ENCODE peak calls at places on chromosome 2, in six cellular contexts. T is left lung; J is tibial artery; F is lower lobe of right lung; I is heart left ventricle; G is naive thymus-derived CD4-positive, alpha-beta T cell. D is an unnamed sample.

GRCh38 chr2:117737846-117738245 is 76.6 kb upstream of the DDX18 start:
- DNase-seq in F (no peak), I (no peak), T (no peak), J (no peak), G (no peak), D (no peak)

GRCh38 chr2:196439760-196440159 is 199.8 kb upstream of the CCDC150 start:
- DNase-seq in T (no peak), G (no peak), J (no peak), F (no peak), I (no peak), D (no peak)

GRCh38 chr2:147487286-147487979 is 357.4 kb upstream of the ACVR2A start:
- DNase-seq in G (no peak), T (no peak), F (no peak), J (no peak), I (no peak), D (no peak)

GRCh38 chr2:3778016-3778415 is 74.6 kb downstream of the DCDC2C start:
- DNase-seq in G (no peak), F (no peak), I (no peak), J (no peak), T (no peak), D (no peak)

GRCh38 chr2:239222346-239223028 is 178.3 kb downstream of the HDAC4 start:
- DNase-seq in F (no peak), T (no peak), G (peak; percentile 20), J (no peak), I (no peak), D (no peak)

GRCh38 chr2:24822049-24822706 is 29.0 kb downstream of the CENPO start:
- DNase-seq in J (no peak), G (no peak), F (no peak), I (no peak), T (no peak), D (no peak)

GRCh38 chr2:71831208-71831577 is 316.5 kb downstream of the CYP26B1 start:
- DNase-seq in I (peak; percentile 81), T (no peak), F (no peak), J (peak; percentile 61), G (no peak), D (no peak)

GRCh38 chr2:102505290-102505689 is 32.3 kb downstream of the SLC9A4 start:
- DNase-seq in I (peak; percentile 31), F (peak; percentile 54), G (no peak), T (no peak), J (peak; percentile 30), D (no peak)

GRCh38 chr2:111178730-111179405 is 58.2 kb downstream of the BCL2L11 start:
- DNase-seq in G (no peak), F (no peak), I (no peak), T (no peak), J (no peak), D (no peak)

GRCh38 chr2:105239924-105240323 is 1.6 kb upstream of the GPR45 start:
- DNase-seq in T (no peak), J (no peak), F (no peak), G (no peak), I (no peak), D (no peak)

GRCh38 chr2:127873707-127874303 is 12.0 kb downstream of the AMMECR1L start:
- DNase-seq in T (no peak), F (no peak), J (no peak), G (no peak), I (no peak), D (no peak)

GRCh38 chr2:64400103-64400728 is 53.7 kb upstream of the LGALSL start:
- DNase-seq in T (no peak), J (no peak), I (no peak), G (no peak), F (no peak), D (no peak)

GRCh38 chr2:88808083-88808482 is 116.6 kb downstream of the RPIA start:
- DNase-seq in T (no peak), I (no peak), F (no peak), J (no peak), G (no peak), D (no peak)

GRCh38 chr2:129895061-129895460 is 84.4 kb upstream of the RAB6C start:
- DNase-seq in I (no peak), J (no peak), T (no peak), G (no peak), F (no peak), D (no peak)

GRCh38 chr2:46521215-46521683 is 41.9 kb downstream of the TMEM247 start:
- DNase-seq in I (peak; percentile 91), J (peak; percentile 91), F (peak; percentile 65), T (no peak), G (no peak), D (no peak)

GRCh38 chr2:232871418-232871834 is 1.4 kb downstream of the SNORC start:
- DNase-seq in J (peak; percentile 16), F (no peak), T (no peak), G (no peak), I (no peak), D (no peak)

GRCh38 chr2:80028584-80028983 is 276.0 kb downstream of the LRRTM1 start:
- DNase-seq in G (no peak), F (no peak), J (no peak), T (no peak), I (no peak), D (no peak)

GRCh38 chr2:234797566-234798250 is 154.1 kb upstream of the SH3BP4 start:
- DNase-seq in G (no peak), F (no peak), J (no peak), I (no peak), T (no peak), D (no peak)

GRCh38 chr2:46776687-46777327 is 138.8 kb downstream of the MCFD2 start:
- DNase-seq in J (peak; percentile 65), T (no peak), I (peak; percentile 54), G (peak; percentile 32), F (peak; percentile 60), D (no peak)

GRCh38 chr2:120511546-120512320 is 165.8 kb downstream of the INHBB start:
- DNase-seq in I (no peak), T (no peak), F (no peak), G (no peak), J (no peak), D (no peak)

GRCh38 chr2:120598416-120598815 is 137.3 kb upstream of the GLI2 start:
- DNase-seq in J (no peak), T (peak; percentile 44), F (peak; percentile 26), I (no peak), G (no peak), D (no peak)

GRCh38 chr2:203887680-203888079 is 20.1 kb downstream of the CTLA4 start:
- DNase-seq in T (no peak), J (no peak), I (no peak), G (no peak), F (no peak), D (no peak)

GRCh38 chr2:236557894-236558532 is 11.6 kb upstream of the ACKR3 start:
- DNase-seq in F (no peak), I (no peak), T (no peak), J (no peak), G (no peak), D (no peak)

DNA sequence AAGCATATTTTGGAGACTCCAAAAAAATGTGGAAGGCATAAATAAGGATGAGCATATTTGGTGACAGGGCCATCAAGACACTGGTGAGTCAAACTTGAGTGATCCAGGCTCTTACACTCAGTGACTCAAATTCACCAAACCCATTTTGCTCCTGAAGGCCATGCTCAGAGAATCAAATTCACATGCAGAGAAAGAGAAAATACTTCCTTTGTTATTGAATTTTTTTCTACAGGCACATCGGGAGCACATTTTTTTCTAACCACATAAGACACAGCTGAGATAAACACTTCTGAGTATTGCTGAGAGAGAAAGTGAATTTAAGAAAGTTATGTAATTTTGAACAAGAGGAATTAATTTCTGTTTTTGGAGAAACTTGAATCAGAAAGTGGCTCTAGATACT is 152.0 kb downstream of the KCNE4 start:
- DNase-seq in J (no peak), F (no peak), I (no peak), G (no peak), T (no peak), D (no peak)
- H3K4me3 ChIP-seq in J (no peak overlapping the region), F (no peak overlapping the region), I (no peak overlapping the region), G (no peak overlapping the region), T (no peak overlapping the region), D (no peak overlapping the region)

GRCh38 chr2:148817210-148817708 is 57.8 kb upstream of the KIF5C start:
- DNase-seq in F (no peak), T (no peak), I (peak; percentile 34), J (no peak), G (no peak), D (no peak)
- H3K4me3 ChIP-seq in F (no peak overlapping the region), T (no peak overlapping the region), I (peak overlapping the region; percentile 27), J (peak overlapping the region; percentile 32), G (no peak overlapping the region), D (peak overlapping the region; percentile 6)

DNA sequence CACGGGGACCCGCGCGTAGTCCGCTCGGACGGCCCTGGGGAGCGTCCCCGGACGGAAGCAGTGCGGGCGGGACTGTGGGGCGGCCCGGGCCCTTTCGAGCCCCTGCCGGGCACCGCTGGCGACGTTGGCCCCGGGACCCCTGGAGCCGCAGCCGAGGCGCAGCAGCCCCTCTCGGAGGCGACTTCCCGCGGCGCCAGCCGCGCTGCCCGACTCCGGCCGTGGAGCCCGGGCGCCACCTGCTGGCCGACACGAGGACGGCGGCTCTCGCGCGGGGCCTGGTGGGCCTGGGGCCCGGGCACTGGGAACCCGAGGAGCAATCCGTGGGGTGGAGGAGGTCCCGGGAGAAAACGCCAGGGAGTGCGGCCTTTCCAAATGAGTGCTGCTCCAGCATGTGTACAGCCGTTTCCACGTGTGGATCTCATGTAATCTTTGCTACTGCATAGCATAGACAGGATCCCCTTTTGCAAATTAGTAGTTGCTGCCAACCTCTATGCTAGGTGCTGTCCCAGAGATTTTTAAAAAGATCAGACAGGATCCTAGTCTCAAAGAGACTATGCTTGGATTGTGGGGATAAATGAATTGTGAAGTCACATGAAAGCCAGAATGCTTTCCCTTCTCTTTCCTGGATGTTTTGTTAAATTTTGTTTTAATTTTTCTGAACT is 4.0 kb downstream of the ID2 start:
- DNase-seq in F (peak; percentile 81), T (peak; percentile 97), G (peak; percentile 93), J (peak; percentile 54), I (peak; percentile 72), D (no peak)
- H3K4me3 ChIP-seq in F (peak overlapping the region; percentile 93), T (peak overlapping the region; percentile 76), G (peak overlapping the region; percentile 51), J (peak overlapping the region; percentile 72), I (peak overlapping the region; percentile 89), D (peak overlapping the region; percentile 67)

GRCh38 chr2:201415149-201415548 is 36.1 kb downstream of the TRAK2 start:
- DNase-seq in T (no peak), G (no peak), F (no peak), J (no peak), I (no peak), D (no peak)

GRCh38 chr2:201414099-201415023 is 36.9 kb downstream of the TRAK2 start:
- DNase-seq in T (no peak), F (no peak), G (peak; percentile 19), J (no peak), I (no peak), D (no peak)

GRCh38 chr2:201411421-201411820 is 39.8 kb downstream of the TRAK2 start:
- DNase-seq in T (no peak), J (no peak), G (no peak), I (no peak), F (no peak), D (no peak)

GRCh38 chr2:201413552-201413951 is 37.7 kb downstream of the TRAK2 start:
- DNase-seq in G (no peak), F (no peak), T (no peak), J (no peak), I (no peak), D (no peak)

GRCh38 chr2:201413143-201413542 is 38.1 kb downstream of the TRAK2 start:
- DNase-seq in G (no peak), J (no peak), F (no peak), I (no peak), T (no peak), D (no peak)
- H3K4me3 ChIP-seq in G (no peak overlapping the region), J (no peak overlapping the region), F (no peak overlapping the region), I (no peak overlapping the region), T (no peak overlapping the region), D (no peak overlapping the region)

GRCh38 chr2:181462032-181462431 is 4.8 kb downstream of the ITGA4 start:
- DNase-seq in F (no peak), G (no peak), T (no peak), J (no peak), I (no peak), D (no peak)
- H3K4me3 ChIP-seq in F (peak overlapping the region; percentile 27), G (peak overlapping the region; percentile 34), T (no peak overlapping the region), J (no peak overlapping the region), I (no peak overlapping the region), D (no peak overlapping the region)

D was measured in esophagus squamous epithelium.